ENCODE peak calls at places on chromosomes 6 and 20, in nine cellular contexts. P is hepatocyte; V is central memory CD4-positive, alpha-beta T cell; F is esophagus squamous epithelium; R is T-helper 2 cell; E is activated T-helper 1 cell treated with anti-CD3 and anti-CD28 coated beads, Interleukin-12 subunit alpha, Interleukin-12 subunit beta, Interleukin-2, Interleukin-4 antibody, amounts not matched to agents 30 ng/mL and 10 ng/mL and 1 ng/mL, durations not matched to agents 14 hours and 24 hours and 36 hours; I is NCI-H524; C is natural killer cell; O is hepatic stellate cell. Z is an unnamed sample.

GRCh38 chr6:21508753-21509152 is 84.8 kb upstream of the SOX4 start:
- DNase-seq in P (no peak), V (no peak), F (no peak), R (no peak), E (no peak), I (no peak), C (no peak), O (no peak), Z (no peak)

GRCh38 chr6:88989215-88989614 is 25.8 kb upstream of the RNGTT start:
- DNase-seq in P (peak; percentile 58), V (no peak), F (no peak), R (no peak), E (no peak), I (no peak), C (no peak), O (no peak), Z (no peak)

GRCh38 chr20:11159728-11160127 is 485.9 kb upstream of the JAG1 start:
- DNase-seq in P (peak; percentile 13), V (no peak), F (no peak), R (no peak), E (no peak), I (no peak), C (no peak), O (peak; percentile 36), Z (peak; percentile 29)

GRCh38 chr6:39865011-39865888 is 69.0 kb downstream of the MOCS1 start:
- DNase-seq in P (peak; percentile 77), V (peak; percentile 5), F (no peak), R (peak; percentile 12), E (peak; percentile 19), I (peak; percentile 9), C (peak; percentile 52), O (peak; percentile 80), Z (peak; percentile 80)

GRCh38 chr6:113732384-113732966 is 124.7 kb upstream of the MARCKS start:
- DNase-seq in P (peak; percentile 30), V (no peak), F (no peak), R (no peak), E (no peak), I (peak; percentile 94), C (no peak), O (no peak), Z (no peak)

GRCh38 chr6:153085239-153085638 is 45.8 kb downstream of the RGS17 start:
- DNase-seq in P (peak; percentile 35), V (no peak), F (no peak), R (no peak), E (no peak), I (no peak), C (no peak), O (no peak), Z (no peak)

GRCh38 chr6:138406443-138406842 is 2.4 kb downstream of the HEBP2 start:
- DNase-seq in P (no peak), V (no peak), F (no peak), R (no peak), E (no peak), I (no peak), C (no peak), O (no peak), Z (no peak)

GRCh38 chr6:134911532-134911931 is 38.4 kb downstream of the ALDH8A1 start:
- DNase-seq in P (no peak), V (no peak), F (no peak), R (no peak), E (no peak), I (no peak), C (no peak), O (peak; percentile 60), Z (peak; percentile 49)

GRCh38 chr6:44006872-44007303 is 120.4 kb downstream of the MRPL14 start:
- DNase-seq in P (no peak), V (no peak), F (no peak), R (no peak), E (no peak), I (no peak), C (no peak), O (no peak), Z (no peak)

GRCh38 chr20:35768731-35769664 is 2.8 kb upstream of the PHF20 start:
- DNase-seq in P (peak; percentile 85), V (no peak), F (peak; percentile 40), R (peak; percentile 14), E (no peak), I (peak; percentile 90), C (peak; percentile 52), O (peak; percentile 89), Z (peak; percentile 83)

GRCh38 chr6:78308025-78308424 is 559.3 kb upstream of the IRAK1BP1 start:
- DNase-seq in P (no peak), V (no peak), F (no peak), R (no peak), E (no peak), I (no peak), C (no peak), O (no peak), Z (no peak)

GRCh38 chr6:132118144-132118543 is 167.0 kb upstream of the CCN2 start:
- DNase-seq in P (no peak), V (no peak), F (no peak), R (no peak), E (no peak), I (no peak), C (no peak), O (no peak), Z (no peak)

GRCh38 chr6:46325561-46326525 is 155.1 kb upstream of the ENPP5 start:
- DNase-seq in P (peak; percentile 23), V (no peak), F (no peak), R (no peak), E (peak; percentile 34), I (peak; percentile 4), C (no peak), O (no peak), Z (peak; percentile 13)

GRCh38 chr20:32019156-32019510 is 8.9 kb downstream of the CCM2L start:
- DNase-seq in P (peak; percentile 72), V (no peak), F (no peak), R (no peak), E (no peak), I (peak; percentile 51), C (no peak), O (no peak), Z (no peak)

GRCh38 chr6:56727097-56727845 is 84.6 kb upstream of the DST start:
- DNase-seq in P (peak; percentile 26), V (no peak), F (no peak), R (no peak), E (no peak), I (no peak), C (no peak), O (no peak), Z (peak; percentile 28)

GRCh38 chr6:131430531-131430930 is 142.5 kb upstream of the ARG1 start:
- DNase-seq in P (no peak), V (no peak), F (no peak), R (no peak), E (no peak), I (no peak), C (no peak), O (no peak), Z (no peak)

GRCh38 chr6:3310710-3311109 is 52.0 kb downstream of the PSMG4 start:
- DNase-seq in P (no peak), V (no peak), F (no peak), R (no peak), E (no peak), I (no peak), C (no peak), O (no peak), Z (no peak)

GRCh38 chr20:57834306-57834863 is 124.6 kb upstream of the PMEPA1 start:
- DNase-seq in P (no peak), V (no peak), F (no peak), R (no peak), E (no peak), I (no peak), C (no peak), O (no peak), Z (no peak)

GRCh38 chr6:164108869-164109769 is 694.6 kb downstream of the QKI start:
- DNase-seq in P (no peak), V (no peak), F (no peak), R (no peak), E (no peak), I (no peak), C (peak; percentile 44), O (peak; percentile 35), Z (peak; percentile 53)

GRCh38 chr6:20454201-20454824 is 52.6 kb downstream of the E2F3 start:
- DNase-seq in P (peak; percentile 10), V (peak; percentile 18), F (no peak), R (no peak), E (no peak), I (no peak), C (no peak), O (no peak), Z (no peak)

GRCh38 chr6:73774311-73774766 is 78.3 kb downstream of the CD109 start:
- DNase-seq in P (no peak), V (no peak), F (no peak), R (no peak), E (no peak), I (no peak), C (no peak), O (peak; percentile 81), Z (peak; percentile 11)

GRCh38 chr6:137467211-137467610 is 27.0 kb downstream of the OLIG3 start:
- DNase-seq in P (no peak), V (no peak), F (no peak), R (no peak), E (no peak), I (no peak), C (no peak), O (no peak), Z (no peak)

GRCh38 chr6:170267688-170268087 is 23.2 kb downstream of the DLL1 start:
- DNase-seq in P (no peak), V (no peak), F (no peak), R (no peak), E (no peak), I (no peak), C (no peak), O (no peak), Z (no peak)

GRCh38 chr6:44407951-44408670 is 20.6 kb downstream of the CDC5L start:
- DNase-seq in P (no peak), V (no peak), F (no peak), R (no peak), E (no peak), I (no peak), C (no peak), O (no peak), Z (no peak)

GRCh38 chr6:12943549-12943948 is 227.0 kb downstream of the PHACTR1 start:
- DNase-seq in P (no peak), V (no peak), F (no peak), R (no peak), E (no peak), I (no peak), C (no peak), O (no peak), Z (no peak)

GRCh38 chr6:156021746-156022396 is 566.2 kb upstream of the NOX3 start:
- DNase-seq in P (no peak), V (no peak), F (no peak), R (no peak), E (no peak), I (no peak), C (no peak), O (no peak), Z (peak; percentile 14)

GRCh38 chr6:39956951-39957350 is 22.7 kb upstream of the MOCS1 start:
- DNase-seq in P (no peak), V (no peak), F (no peak), R (no peak), E (no peak), I (no peak), C (no peak), O (no peak), Z (no peak)